ENCODE peak calls at places on chromosomes 11 and 22, in nine cellular contexts. A, V, Y, T, H, W, O, Q and C are unnamed samples.

GRCh38 chr11:86069408-86070086 is 663 bp upstream of the PICALM start:
- DNase-seq in A (peak), V (no peak), Y (no peak), T (peak), H (no peak), W (peak), O (no peak), Q (no peak), C (peak)

GRCh38 chr11:27557223-27557622 is 50.7 kb upstream of the LIN7C start:
- DNase-seq in A (peak), V (no peak), Y (no peak), T (no peak), H (no peak), W (no peak), O (no peak), Q (no peak), C (no peak)

GRCh38 chr11:17596711-17597110 is 49.7 kb downstream of the OTOG start:
- DNase-seq in A (no peak), V (no peak), Y (no peak), T (no peak), H (no peak), W (no peak), O (peak), Q (no peak), C (no peak)

GRCh38 chr11:35099278-35100018 is 39.5 kb upstream of the CD44 start:
- DNase-seq in A (peak), V (no peak), Y (no peak), T (no peak), H (no peak), W (no peak), O (no peak), Q (no peak), C (no peak)

GRCh38 chr11:12170984-12171383 is 60.6 kb downstream of the MICAL2 start:
- DNase-seq in A (no peak), V (no peak), Y (no peak), T (no peak), H (no peak), W (no peak), O (no peak), Q (no peak), C (peak)

GRCh38 chr11:80815752-80816453 is 1375.1 kb upstream of the TENM4 start:
- DNase-seq in A (no peak), V (no peak), Y (no peak), T (no peak), H (no peak), W (no peak), O (no peak), Q (no peak), C (no peak)

GRCh38 chr11:44003736-44004451 is 43.9 kb upstream of the ACCSL start:
- DNase-seq in A (no peak), V (no peak), Y (no peak), T (no peak), H (no peak), W (no peak), O (peak), Q (no peak), C (no peak)

GRCh38 chr11:17651061-17651460 is 68.3 kb upstream of the MYOD1 start:
- DNase-seq in A (no peak), V (no peak), Y (no peak), T (no peak), H (no peak), W (no peak), O (no peak), Q (no peak), C (no peak)

GRCh38 chr11:71421392-71421950 is 26.7 kb downstream of the DHCR7 start:
- DNase-seq in A (no peak), V (no peak), Y (no peak), T (no peak), H (no peak), W (no peak), O (peak), Q (no peak), C (no peak)

GRCh38 chr11:443542-444199 is 1.9 kb upstream of the ANO9 start:
- DNase-seq in A (no peak), V (no peak), Y (no peak), T (no peak), H (no peak), W (no peak), O (no peak), Q (no peak), C (no peak)

GRCh38 chr11:72814831-72815618 is 814 bp downstream of the ATG16L2 start:
- DNase-seq in A (peak), V (no peak), Y (no peak), T (no peak), H (no peak), W (no peak), O (no peak), Q (peak), C (no peak)

GRCh38 chr11:68009391-68010000 is 631 bp upstream of the ALDH3B1 start:
- DNase-seq in A (peak), V (no peak), Y (no peak), T (no peak), H (no peak), W (no peak), O (no peak), Q (no peak), C (no peak)

GRCh38 chr11:64531906-64532312 is 59.1 kb upstream of the SLC22A12 start:
- DNase-seq in A (no peak), V (no peak), Y (no peak), T (no peak), H (no peak), W (no peak), O (no peak), Q (no peak), C (no peak)

GRCh38 chr22:20624161-20624616 is 116.8 kb downstream of the MED15 start:
- DNase-seq in A (no peak), V (no peak), Y (no peak), T (peak), H (no peak), W (no peak), O (no peak), Q (peak), C (no peak)

GRCh38 chr11:57781529-57781943 is 19.9 kb downstream of the CTNND1 start:
- DNase-seq in A (no peak), V (no peak), Y (no peak), T (no peak), H (no peak), W (no peak), O (peak), Q (no peak), C (no peak)

GRCh38 chr22:50529416-50530279 is at the start of gene TYMP:
- DNase-seq in A (peak), V (no peak), Y (no peak), T (no peak), H (no peak), W (no peak), O (peak), Q (peak), C (no peak)

GRCh38 chr11:128502736-128503135 is 84.6 kb downstream of the ETS1 start:
- DNase-seq in A (peak), V (no peak), Y (no peak), T (no peak), H (no peak), W (no peak), O (no peak), Q (no peak), C (no peak)

GRCh38 chr11:112901904-112902303 is 59.3 kb upstream of the NCAM1 start:
- DNase-seq in A (no peak), V (no peak), Y (no peak), T (no peak), H (no peak), W (no peak), O (no peak), Q (no peak), C (no peak)

GRCh38 chr11:10742460-10743208 is 8.4 kb upstream of the CTR9 start:
- DNase-seq in A (peak), V (no peak), Y (no peak), T (peak), H (no peak), W (no peak), O (no peak), Q (no peak), C (no peak)

GRCh38 chr11:1050581-1051355 is 14.2 kb upstream of the MUC6 start:
- DNase-seq in A (peak), V (peak), Y (peak), T (no peak), H (peak), W (peak), O (peak), Q (peak), C (peak)

GRCh38 chr11:119148855-119149370 is at the start of gene ABCG4:
- DNase-seq in A (peak), V (no peak), Y (peak), T (no peak), H (no peak), W (no peak), O (peak), Q (peak), C (no peak)

GRCh38 chr22:20264614-20265452 is 3.3 kb downstream of the RTN4R start:
- DNase-seq in A (no peak), V (no peak), Y (peak), T (no peak), H (no peak), W (no peak), O (no peak), Q (no peak), C (no peak)

GRCh38 chr11:76149713-76150112 is 56.6 kb downstream of the WNT11 start:
- DNase-seq in A (no peak), V (no peak), Y (no peak), T (no peak), H (no peak), W (no peak), O (no peak), Q (no peak), C (no peak)